ENCODE peak calls at places on chromosomes 6 and 20, in nine cellular contexts. I is activated CD8-positive, alpha-beta T cell treated with anti-CD3 and anti-CD28 coated beads for 36 hours; V is naive B cell; C is HCT116; E is natural killer cell; H is heart right ventricle; P is omental fat pad; O is body of pancreas; G is heart left ventricle. L is an unnamed sample.

GRCh38 chr6:122758927-122759334 is 20.6 kb upstream of the FABP7 start:
- ATAC-seq in H (no peak), O (no peak), P (no peak), V (peak), I (peak), C (no peak), E (no peak), G (no peak), L (no peak)

GRCh38 chr6:15296735-15297134 is 50.9 kb downstream of the JARID2 start:
- ATAC-seq in O (no peak), H (no peak), P (no peak), C (no peak), E (peak), I (peak), V (no peak), G (no peak), L (no peak)

GRCh38 chr6:116971959-116972358 is 94.9 kb downstream of the RFX6 start:
- ATAC-seq in V (no peak), G (no peak), C (peak), P (no peak), H (no peak), I (no peak), O (peak), E (no peak), L (no peak)

GRCh38 chr6:118710616-118711015 is 59.2 kb upstream of the CEP85L start:
- ATAC-seq in H (no peak), E (no peak), P (no peak), I (no peak), V (no peak), C (no peak), O (no peak), G (no peak), L (no peak)

GRCh38 chr6:154448448-154449096 is 61.9 kb downstream of the CNKSR3 start:
- ATAC-seq in P (peak), V (no peak), I (no peak), G (peak), H (peak), C (peak), E (no peak), O (peak), L (peak)

GRCh38 chr6:66664112-66664511 is 957.1 kb upstream of the EYS start:
- ATAC-seq in P (no peak), O (no peak), G (no peak), H (no peak), C (no peak), E (no peak), I (no peak), V (no peak), L (no peak)

GRCh38 chr6:16257999-16258708 is 19.8 kb downstream of the GMPR start:
- ATAC-seq in O (no peak), I (peak), G (peak), P (no peak), C (no peak), H (peak), E (no peak), V (no peak), L (peak)

GRCh38 chr20:32332614-32333013 is 25.5 kb upstream of the ASXL1 start:
- ATAC-seq in H (no peak), G (peak), V (no peak), C (peak), P (no peak), E (no peak), I (no peak), O (peak), L (no peak)

GRCh38 chr20:31713312-31714049 is 9.2 kb downstream of the BCL2L1 start:
- ATAC-seq in V (no peak), G (peak), E (no peak), P (peak), I (no peak), H (peak), C (peak), O (peak), L (peak)

GRCh38 chr6:34132082-34132357 is 13.9 kb downstream of the GRM4 start:
- ATAC-seq in C (no peak), O (no peak), V (no peak), G (no peak), H (no peak), I (no peak), P (no peak), E (no peak), L (no peak)

GRCh38 chr6:157741889-157742615 is 81.0 kb upstream of the SNX9 start:
- ATAC-seq in G (peak), C (no peak), E (no peak), O (peak), P (no peak), V (no peak), H (peak), I (no peak), L (peak)

GRCh38 chr20:31577194-31577593 is 27.9 kb upstream of the ID1 start:
- ATAC-seq in I (no peak), G (no peak), P (no peak), E (no peak), O (no peak), H (no peak), C (no peak), V (no peak), L (no peak)

GRCh38 chr6:134502614-134503541 is 185.0 kb upstream of the SGK1 start:
- ATAC-seq in V (no peak), C (no peak), O (no peak), H (no peak), P (no peak), G (no peak), E (no peak), I (no peak), L (no peak)

GRCh38 chr6:126926926-126927325 is 191.5 kb upstream of the RSPO3 start:
- ATAC-seq in O (no peak), I (no peak), V (no peak), E (no peak), H (no peak), C (no peak), G (no peak), P (no peak), L (no peak)

GRCh38 chr6:32931211-32931610 is 9.6 kb downstream of the HLA-DMB start:
- ATAC-seq in P (no peak), V (no peak), C (no peak), H (no peak), G (no peak), O (no peak), E (no peak), I (no peak), L (no peak)

GRCh38 chr6:112291161-112291762 is 36.9 kb upstream of the LAMA4 start:
- ATAC-seq in O (no peak), H (no peak), C (no peak), P (no peak), I (no peak), G (no peak), V (no peak), E (no peak), L (no peak)

GRCh38 chr6:40320441-40320840 is 266.7 kb downstream of the LRFN2 start:
- ATAC-seq in O (no peak), C (no peak), P (no peak), V (no peak), I (no peak), G (no peak), E (no peak), H (no peak), L (no peak)

GRCh38 chr6:38714239-38715015 is 684 bp upstream of the DNAH8 start:
- ATAC-seq in E (peak), H (no peak), C (no peak), O (no peak), I (peak), V (peak), G (no peak), P (no peak), L (no peak)

GRCh38 chr6:474454-475185 is 83.1 kb downstream of the IRF4 start:
- ATAC-seq in H (no peak), I (peak), E (peak), O (no peak), V (peak), P (no peak), G (no peak), C (no peak), L (no peak)

GRCh38 chr20:2603816-2604505 is 48.5 kb upstream of the NOP56 start:
- ATAC-seq in C (no peak), G (no peak), H (no peak), V (no peak), I (no peak), E (no peak), P (no peak), O (no peak), L (no peak)

GRCh38 chr6:127918506-127919427 is 17.9 kb upstream of the THEMIS start:
- ATAC-seq in V (no peak), G (no peak), O (no peak), I (peak), P (no peak), E (no peak), C (no peak), H (no peak), L (no peak)

GRCh38 chr20:35663516-35663812 is 1.2 kb downstream of the CPNE1 start:
- ATAC-seq in C (peak), E (peak), G (peak), O (no peak), I (peak), V (no peak), P (no peak), H (no peak), L (no peak)

GRCh38 chr6:144294016-144294415 is 8.9 kb downstream of the UTRN start:
- ATAC-seq in H (no peak), O (no peak), G (peak), I (no peak), P (peak), C (no peak), E (no peak), V (no peak), L (no peak)

GRCh38 chr20:22429175-22430153 is 154.9 kb downstream of the FOXA2 start:
- ATAC-seq in O (no peak), I (no peak), H (no peak), E (no peak), G (no peak), P (no peak), C (no peak), V (no peak), L (no peak)

GRCh38 chr20:53077373-53078205 is 105.4 kb downstream of the TSHZ2 start:
- ATAC-seq in O (peak), I (peak), G (peak), H (peak), P (peak), C (no peak), V (no peak), E (no peak), L (peak)

GRCh38 chr20:49412254-49412653 is 70.2 kb downstream of the KCNB1 start:
- ATAC-seq in C (no peak), H (no peak), G (no peak), I (no peak), P (no peak), V (no peak), O (no peak), E (no peak), L (no peak)

GRCh38 chr20:5002077-5002413 is 735 bp upstream of the SLC23A2 start:
- ATAC-seq in I (no peak), V (no peak), P (no peak), C (peak), G (no peak), E (no peak), H (no peak), O (no peak), L (no peak)

GRCh38 chr6:81304486-81304885 is 448.0 kb downstream of the TENT5A start:
- ATAC-seq in P (no peak), O (no peak), V (no peak), E (no peak), C (no peak), H (no peak), I (no peak), G (no peak), L (no peak)

GRCh38 chr20:5863040-5863811 is 87.1 kb downstream of the TRMT6 start:
- ATAC-seq in V (no peak), I (no peak), C (no peak), H (no peak), G (peak), O (peak), P (peak), E (no peak), L (peak)

GRCh38 chr6:83707829-83708545 is 914 bp downstream of the SNAP91 start:
- ATAC-seq in E (no peak), C (no peak), H (peak), O (peak), V (no peak), G (peak), I (no peak), P (peak), L (peak)

L was measured in gastroesophageal sphincter.